ENCODE peak calls at places on chromosomes 11 and 22, in eight cellular contexts. C is body of pancreas, D is cardiac muscle cell, V is PC-9, Q is upper lobe of right lung, S is left lung, N is adipocyte, I is A549. F is an unnamed sample.
A peak's percentile ranks its signal among the peaks of the same experiment; 100 is the strongest.

GRCh38 chr22:27597703-27598444 is 203.7 kb downstream of the MN1 start:
- DNase-seq in C (peak; percentile 27), S (no peak), I (peak; percentile 38), N (no peak), V (peak; percentile 40), Q (no peak), D (no peak), F (no peak)

GRCh38 chr11:2217211-2218081 is 45.8 kb upstream of the TH start:
- DNase-seq in C (peak; percentile 8), V (no peak), I (no peak), N (no peak), S (no peak), Q (peak; percentile 63), D (no peak), F (no peak)

GRCh38 chr11:84430661-84431060 is 1144.5 kb upstream of the CCDC90B start:
- DNase-seq in S (peak; percentile 31), N (no peak), Q (no peak), V (no peak), D (no peak), C (peak; percentile 15), I (peak; percentile 9), F (no peak)

GRCh38 chr11:64230985-64231365 is 627 bp downstream of the DNAJC4 start:
- DNase-seq in S (no peak), V (no peak), N (no peak), D (no peak), I (no peak), Q (no peak), C (no peak), F (no peak)

GRCh38 chr11:125348704-125349635 is 147.1 kb downstream of the FEZ1 start:
- DNase-seq in Q (peak; percentile 72), V (no peak), D (peak; percentile 61), I (peak; percentile 4), S (no peak), C (peak; percentile 53), N (peak; percentile 79), F (peak; percentile 12)

GRCh38 chr22:17084554-17085276 is at the start of gene IL17RA:
- DNase-seq in N (peak; percentile 95), D (peak; percentile 88), S (peak; percentile 96), I (peak; percentile 81), C (peak; percentile 94), V (peak; percentile 55), Q (peak; percentile 96), F (peak; percentile 86)

GRCh38 chr11:46293616-46294015 is 16.2 kb downstream of the CREB3L1 start:
- DNase-seq in D (no peak), S (no peak), N (peak; percentile 84), V (no peak), Q (no peak), I (no peak), C (no peak), F (no peak)

GRCh38 chr11:123195182-123196059 is at the start of gene CLMP:
- DNase-seq in N (peak; percentile 89), S (peak; percentile 58), I (no peak), V (no peak), D (peak; percentile 35), C (peak; percentile 24), Q (peak; percentile 76), F (no peak)

GRCh38 chr11:30914143-30914762 is 328.1 kb upstream of the MPPED2 start:
- DNase-seq in V (no peak), D (peak; percentile 85), Q (peak; percentile 67), N (peak; percentile 29), C (peak; percentile 45), S (peak; percentile 50), I (peak; percentile 42), F (no peak)

GRCh38 chr11:2550606-2550970 is 105.8 kb downstream of the KCNQ1 start:
- DNase-seq in N (no peak), Q (peak; percentile 47), I (no peak), V (no peak), S (peak; percentile 17), C (peak; percentile 10), D (no peak), F (no peak)

GRCh38 chr22:33792837-33793236 is 127.4 kb downstream of the LARGE1 start:
- DNase-seq in I (no peak), V (no peak), D (no peak), C (no peak), Q (no peak), N (no peak), S (no peak), F (no peak)

GRCh38 chr11:63884191-63884590 is 32.8 kb downstream of the RCOR2 start:
- DNase-seq in I (no peak), C (no peak), Q (no peak), N (no peak), S (no peak), D (peak; percentile 53), V (no peak), F (no peak)

GRCh38 chr22:36355894-36356293 is 31.9 kb downstream of the MYH9 start:
- DNase-seq in S (no peak), V (no peak), D (no peak), Q (no peak), N (no peak), I (no peak), C (peak; percentile 71), F (no peak)

DNA sequence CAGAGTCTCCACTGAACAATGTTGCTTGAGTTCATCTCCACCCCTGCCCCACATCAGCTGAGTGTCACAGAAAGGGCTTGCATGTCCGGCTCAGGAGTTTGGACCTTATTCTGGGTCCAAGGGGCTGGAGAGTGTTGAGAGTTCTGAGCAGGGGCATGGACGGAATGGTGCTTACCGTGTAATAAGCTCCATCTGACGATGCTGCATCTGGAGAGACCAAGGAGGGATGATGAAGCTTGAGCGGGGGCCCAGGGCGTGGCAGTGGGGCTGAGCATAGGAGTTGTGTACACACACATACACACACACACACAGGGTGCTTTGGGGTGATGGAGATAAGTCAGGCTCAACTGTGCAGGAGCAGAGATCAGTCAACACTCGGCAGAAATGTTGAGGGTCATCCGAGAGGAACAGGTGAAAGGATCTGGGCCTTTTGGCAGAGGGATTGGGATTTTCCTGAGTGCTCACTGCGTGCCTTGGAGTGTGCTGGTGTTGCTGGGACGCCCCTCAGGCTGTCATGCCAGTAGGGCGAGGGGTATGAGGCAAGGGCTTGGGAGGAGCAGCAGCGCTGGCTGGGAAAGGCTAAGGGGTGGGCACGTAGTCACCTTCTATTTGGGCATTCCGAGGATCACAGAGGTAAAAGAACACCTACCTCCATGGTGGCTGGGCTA is 2.3 kb downstream of the USP35 start:
- DNase-seq in C (no peak), D (no peak), V (no peak), Q (no peak), N (no peak), S (no peak), I (no peak), F (no peak)
- H3K9me3 ChIP-seq in C (no peaks in the 10 kb centered on the region), D (no peaks in the 10 kb centered on the region), V (no peaks in the 10 kb centered on the region), Q (no peaks in the 10 kb centered on the region), N (no peaks in the 10 kb centered on the region), S (no peaks in the 10 kb centered on the region), I (no peaks in the 10 kb centered on the region), F (no peaks in the 10 kb centered on the region)

GRCh38 chr22:47396105-47396504 is 633.7 kb downstream of the TBC1D22A start:
- DNase-seq in V (no peak), C (no peak), S (no peak), D (no peak), N (no peak), Q (peak; percentile 45), I (no peak), F (no peak)

GRCh38 chr22:47398491-47398890 is 636.0 kb downstream of the TBC1D22A start:
- DNase-seq in I (no peak), V (no peak), D (no peak), C (no peak), S (no peak), N (no peak), Q (no peak), F (no peak)

GRCh38 chr22:47398921-47399790 is 636.7 kb downstream of the TBC1D22A start:
- DNase-seq in V (no peak), Q (peak; percentile 40), S (no peak), C (no peak), I (no peak), N (no peak), D (no peak), F (no peak)

GRCh38 chr22:47396515-47396914 is 634.1 kb downstream of the TBC1D22A start:
- DNase-seq in N (no peak), S (no peak), D (no peak), V (no peak), C (no peak), Q (peak; percentile 51), I (no peak), F (no peak)

GRCh38 chr22:47397673-47398072 is 635.2 kb downstream of the TBC1D22A start:
- DNase-seq in V (no peak), S (no peak), C (no peak), Q (peak; percentile 41), N (no peak), I (no peak), D (no peak), F (no peak)
- H3K9me3 ChIP-seq in V (no peaks in the 10 kb centered on the region), S (no peaks in the 10 kb centered on the region), C (no peaks in the 10 kb centered on the region), Q (no peaks in the 10 kb centered on the region), N (no peaks in the 10 kb centered on the region), I (no peaks in the 10 kb centered on the region), D (no peaks in the 10 kb centered on the region), F (no peaks in the 10 kb centered on the region)

DNA sequence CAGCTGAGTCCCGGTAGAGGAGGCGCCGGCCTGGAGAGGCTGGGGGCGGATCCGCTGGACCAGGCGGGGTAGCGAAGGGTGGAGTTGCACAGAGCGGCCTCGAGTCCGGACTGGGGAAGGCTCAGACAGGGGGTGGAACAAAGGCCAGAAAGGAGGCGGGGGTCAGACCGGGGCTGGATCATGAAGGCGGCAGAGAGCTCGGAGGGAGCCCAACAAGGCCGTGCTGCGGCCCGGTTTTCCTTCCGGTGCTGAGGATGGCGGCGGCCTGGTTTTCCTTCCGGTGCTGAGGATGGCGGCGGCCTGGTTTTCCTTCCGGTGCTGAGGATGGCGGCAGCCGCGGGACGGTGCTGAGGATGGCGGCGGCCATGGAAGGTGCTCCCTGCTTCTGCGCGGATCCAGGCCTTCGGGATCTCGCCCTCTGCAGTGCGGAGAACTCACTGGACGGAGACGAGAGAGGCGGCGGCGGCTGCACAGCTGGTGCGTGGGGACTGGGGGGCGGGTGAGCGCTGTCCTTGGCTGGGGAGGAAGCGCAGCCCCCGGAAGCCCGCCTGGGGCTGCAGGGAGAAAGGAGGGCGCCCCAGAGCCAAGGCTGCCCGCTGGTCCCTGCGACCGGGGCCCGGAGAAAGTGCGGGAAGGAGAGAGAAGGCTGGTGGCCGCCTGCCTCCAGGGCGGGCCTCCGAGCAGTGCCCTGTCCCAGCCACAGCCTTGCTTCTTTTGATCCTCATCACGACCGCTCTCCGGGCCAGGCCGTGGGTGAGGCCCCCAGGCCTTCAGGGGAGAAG is 350.4 kb upstream of the B3GAT1 start:
- DNase-seq in I (no peak), C (no peak), Q (no peak), V (no peak), S (no peak), D (no peak), N (no peak), F (no peak)
- H3K9me3 ChIP-seq in I (no peaks in the 10 kb centered on the region), C (no peaks in the 10 kb centered on the region), Q (no peaks in the 10 kb centered on the region), V (no peaks in the 10 kb centered on the region), S (no peaks in the 10 kb centered on the region), D (no peaks in the 10 kb centered on the region), N (no peaks in the 10 kb centered on the region), F (no peaks in the 10 kb centered on the region)

DNA sequence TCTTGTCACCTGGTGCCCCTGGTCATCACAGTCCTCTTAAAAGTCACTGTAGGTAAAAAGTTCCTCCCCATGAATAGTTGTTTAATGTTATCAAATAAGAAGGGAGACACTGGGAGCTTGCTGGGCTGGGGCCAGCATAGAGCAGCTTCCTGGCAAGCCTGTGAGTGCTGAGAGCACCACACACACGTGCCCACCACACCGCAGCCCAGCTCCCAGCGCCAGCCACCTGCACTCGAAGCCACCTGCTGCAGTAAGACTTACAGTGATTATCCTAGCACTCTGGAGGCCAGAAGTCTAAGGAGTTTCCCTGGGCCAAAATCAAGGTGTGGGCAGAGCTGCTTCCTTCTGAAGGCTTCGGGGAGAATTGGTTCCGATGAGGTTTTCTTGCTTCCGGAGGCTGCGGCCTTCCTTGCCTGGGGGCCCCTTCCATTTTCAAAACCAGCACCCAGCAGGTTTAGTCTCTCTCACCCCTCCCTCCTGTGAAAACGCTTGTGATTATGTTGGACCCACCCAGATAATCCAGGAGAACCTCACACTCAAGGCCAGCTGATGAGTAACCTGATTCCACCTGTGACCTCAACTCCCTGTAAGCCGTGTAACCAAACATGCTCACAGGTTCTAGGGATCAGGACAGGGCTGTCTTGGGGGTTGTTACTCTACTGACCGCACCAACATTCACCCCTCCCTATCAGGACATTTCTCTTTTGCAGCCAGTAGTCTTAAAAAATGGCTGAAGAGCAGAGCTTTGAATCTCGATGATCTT is 687.2 kb downstream of the TBC1D22A start:
- DNase-seq in Q (no peak), N (no peak), C (no peak), S (no peak), D (no peak), V (no peak), I (no peak), F (no peak)
- H3K9me3 ChIP-seq in Q (peaks cover 4% of the 10 kb centered on the region), N (peaks cover 20% of the 10 kb centered on the region), C (no peaks in the 10 kb centered on the region), S (no peaks in the 10 kb centered on the region), D (no peaks in the 10 kb centered on the region), V (no peaks in the 10 kb centered on the region), I (peaks cover 2% of the 10 kb centered on the region), F (no peaks in the 10 kb centered on the region)

F was measured in T-helper 17 cell.